ENCODE peak calls at places on chromosomes 11 and 22, in four cellular contexts. B, H, M and L are unnamed samples.

GRCh38 chr22:50622723-50623327 is 5.1 kb downstream of the ARSA start:
- DNase-seq in B (no peak), H (no peak), M (no peak), L (no peak)

GRCh38 chr11:133531971-133532651 is at the start of gene OPCML:
- DNase-seq in B (no peak), H (no peak), M (no peak), L (no peak)

GRCh38 chr11:7688238-7688826 is 15.0 kb upstream of the CYB5R2 start:
- DNase-seq in B (peak; percentile 59), H (no peak), M (no peak), L (peak; percentile 4)

GRCh38 chr11:126310229-126310991 is 6.5 kb downstream of the DCPS start:
- DNase-seq in B (peak; percentile 74), H (no peak), M (no peak), L (peak; percentile 65)

GRCh38 chr11:66595245-66595904 is 2.4 kb downstream of the CCS start:
- DNase-seq in B (peak; percentile 35), H (no peak), M (peak; percentile 37), L (no peak)

GRCh38 chr11:94801866-94802460 is 33.8 kb downstream of the AMOTL1 start:
- DNase-seq in B (no peak), H (no peak), M (no peak), L (no peak)

GRCh38 chr22:49599691-49600451 is 227.8 kb downstream of the BRD1 start:
- DNase-seq in B (no peak), H (no peak), M (no peak), L (no peak)

GRCh38 chr11:2137202-2138071 is 1.8 kb downstream of the IGF2 start:
- DNase-seq in B (peak; percentile 80), H (no peak), M (no peak), L (no peak)

GRCh38 chr22:27372364-27372763 is 429.2 kb downstream of the MN1 start:
- DNase-seq in B (no peak), H (no peak), M (no peak), L (no peak)

GRCh38 chr11:46333129-46333947 is 13.9 kb upstream of the DGKZ start:
- DNase-seq in B (no peak), H (no peak), M (no peak), L (no peak)

GRCh38 chr22:50186789-50187523 is 1.2 kb downstream of the TRABD start:
- DNase-seq in B (no peak), H (no peak), M (no peak), L (no peak)

GRCh38 chr11:61841636-61842332 is 13.7 kb downstream of the FADS2 start:
- DNase-seq in B (peak; percentile 78), H (no peak), M (no peak), L (no peak)

GRCh38 chr22:36360871-36361383 is 26.8 kb downstream of the MYH9 start:
- DNase-seq in B (no peak), H (no peak), M (no peak), L (no peak)

GRCh38 chr11:41281131-41281742 is 178.2 kb downstream of the LRRC4C start:
- DNase-seq in B (no peak), H (no peak), M (no peak), L (no peak)

GRCh38 chr11:10302294-10302743 is 2.6 kb upstream of the ADM start:
- DNase-seq in B (no peak), H (no peak), M (no peak), L (no peak)

GRCh38 chr11:64021742-64022067 is 14.0 kb upstream of the FLRT1 start:
- DNase-seq in B (peak; percentile 39), H (no peak), M (no peak), L (no peak)

GRCh38 chr11:121762820-121763219 is 310.1 kb upstream of the SORL1-AS1 start:
- DNase-seq in B (no peak), H (no peak), M (no peak), L (peak; percentile 8)

GRCh38 chr11:6757373-6757967 is 14.3 kb downstream of the OR2AG2 start:
- DNase-seq in B (peak; percentile 28), H (no peak), M (no peak), L (peak; percentile 55)

GRCh38 chr11:8962827-8963226 is 1.4 kb downstream of the TMEM9B start:
- DNase-seq in B (peak; percentile 31), H (no peak), M (no peak), L (no peak)

GRCh38 chr11:118247041-118247440 is 5.1 kb downstream of the MPZL3 start:
- DNase-seq in B (no peak), H (no peak), M (no peak), L (no peak)

GRCh38 chr11:44573333-44573732 is 7.9 kb downstream of the CD82 start:
- DNase-seq in B (no peak), H (no peak), M (no peak), L (no peak)

GRCh38 chr11:77435972-77436371 is 37.9 kb downstream of the PAK1 start:
- DNase-seq in B (no peak), H (no peak), M (no peak), L (no peak)

GRCh38 chr22:35313311-35314121 is 13.8 kb downstream of the TOM1 start:
- DNase-seq in B (no peak), H (no peak), M (no peak), L (no peak)
- TF ChIP-seq SPI1 in B (no peak), H (no peak), M (no peak), L (no peak)

GRCh38 chr11:123238297-123238696 is 43.2 kb upstream of the CLMP start:
- DNase-seq in B (no peak), H (no peak), M (no peak), L (no peak)

GRCh38 chr11:123233280-123233977 is 38.4 kb upstream of the CLMP start:
- DNase-seq in B (no peak), H (peak; percentile 28), M (peak; percentile 34), L (no peak)

GRCh38 chr11:123235687-123236261 is 40.7 kb upstream of the CLMP start:
- DNase-seq in B (no peak), H (no peak), M (no peak), L (no peak)

GRCh38 chr11:123233978-123234340 is 38.9 kb upstream of the CLMP start:
- DNase-seq in B (no peak), H (no peak), M (no peak), L (no peak)

GRCh38 chr11:123235117-123235686 is 40.2 kb upstream of the CLMP start:
- DNase-seq in B (peak; percentile 79), H (no peak), M (no peak), L (no peak)
- TF ChIP-seq SPI1 in B (no peak), H (no peak), M (no peak), L (no peak)

DNA sequence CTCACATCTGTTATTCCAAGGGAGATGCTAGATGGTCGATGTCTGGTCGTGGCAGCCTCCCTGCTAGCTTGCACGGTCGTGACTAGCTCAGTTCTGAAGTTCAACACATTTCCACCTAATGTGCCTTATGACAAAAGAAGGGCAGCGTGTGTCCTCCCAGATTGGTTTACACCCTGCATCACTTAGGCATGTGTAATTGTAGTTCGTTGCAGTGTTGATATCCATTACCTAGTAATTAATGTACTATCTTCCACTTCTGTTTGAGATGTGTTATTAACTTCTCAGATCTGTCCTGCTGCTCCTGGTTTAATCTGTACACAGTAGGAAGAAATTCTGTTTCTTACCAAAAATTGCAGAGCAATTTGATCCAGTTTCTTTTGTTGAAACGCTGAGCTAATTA is 146.0 kb upstream of the TTC12 start:
- DNase-seq in B (no peak), H (no peak), M (no peak), L (no peak)
- TF ChIP-seq SPI1 in B (no peak), H (no peak), M (no peak), L (no peak)

GRCh38 chr11:57213282-57214086 is 23.6 kb downstream of the APLNR start:
- DNase-seq in B (no peak), H (no peak), M (no peak), L (peak; percentile 33)
- TF ChIP-seq SPI1 in B (peak; percentile 82), H (peak; percentile 77), M (peak; percentile 82), L (peak; percentile 88)

GRCh38 chr22:16936625-16937024 is 71.4 kb downstream of the GAB4 start:
- DNase-seq in B (no peak), H (no peak), M (no peak), L (no peak)

GRCh38 chr22:16935209-16935608 is 72.8 kb downstream of the GAB4 start:
- DNase-seq in B (no peak), H (no peak), M (no peak), L (no peak)

GRCh38 chr22:16933274-16933923 is 74.6 kb downstream of the GAB4 start:
- DNase-seq in B (no peak), H (no peak), M (no peak), L (no peak)

GRCh38 chr22:16933924-16934282 is 74.1 kb downstream of the GAB4 start:
- DNase-seq in B (no peak), H (no peak), M (no peak), L (no peak)

DNA sequence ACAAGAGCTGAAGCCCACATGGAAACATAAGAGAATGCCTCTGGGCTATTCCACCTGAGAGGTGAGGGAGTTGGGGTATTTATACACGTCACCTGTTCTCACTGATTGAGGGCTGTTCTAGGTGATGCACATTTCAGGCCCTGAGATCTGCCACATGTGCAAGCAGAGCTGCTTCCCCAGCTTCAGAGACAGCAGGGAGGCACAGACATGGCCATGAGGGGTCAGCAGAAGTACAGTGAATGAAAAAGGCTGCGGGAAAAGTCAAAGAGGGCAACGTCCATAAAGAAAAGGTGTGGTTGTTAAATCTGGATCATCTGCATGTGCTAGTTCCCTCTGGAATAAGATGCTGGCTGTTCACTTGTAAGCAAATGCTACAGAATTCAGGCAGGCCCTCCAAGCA is 75.4 kb downstream of the GAB4 start:
- DNase-seq in B (no peak), H (no peak), M (no peak), L (no peak)
- TF ChIP-seq SPI1 in B (no peak), H (no peak), M (no peak), L (no peak)

GRCh38 chr22:22925146-22925794 is 37.7 kb downstream of the IGLL5 start:
- DNase-seq in B (peak; percentile 62), H (no peak), M (no peak), L (no peak)
- TF ChIP-seq SPI1 in B (peak; percentile 29), H (no peak), M (no peak), L (no peak)

GRCh38 chr22:47083379-47083986 is 321.0 kb downstream of the TBC1D22A start:
- DNase-seq in B (no peak), H (no peak), M (no peak), L (no peak)
- TF ChIP-seq SPI1 in B (no peak), H (no peak), M (no peak), L (no peak)

GRCh38 chr11:83521647-83522596 is 235.8 kb upstream of the CCDC90B start:
- DNase-seq in B (no peak), H (no peak), M (no peak), L (no peak)
- TF ChIP-seq SPI1 in B (no peak), H (no peak), M (no peak), L (no peak)